ENCODE peak calls at places on chromosomes 5 and 9, in four cellular contexts. One of them, this sample, is unnamed.

GRCh38 chr5:95803271-95804148 is 19.0 kb downstream of the GLRX start:
- DNase-seq in SK-N-SH: no peak
- DNase-seq in neural progenitor cell: no peak
- DNase-seq in GM23338: no peak
- DNase-seq in this sample: no peak

GRCh38 chr9:136806631-136807201 is 1.0 kb upstream of the RABL6 start:
- DNase-seq in SK-N-SH: no peak
- DNase-seq in neural progenitor cell: no peak
- DNase-seq in GM23338: no peak
- DNase-seq in this sample: no peak

GRCh38 chr5:7827602-7828001 is 23.3 kb downstream of the CFAP90 start:
- DNase-seq in SK-N-SH: peak; percentile 49
- DNase-seq in neural progenitor cell: no peak
- DNase-seq in GM23338: no peak
- DNase-seq in this sample: no peak

GRCh38 chr5:111509119-111509518 is 3.2 kb downstream of the STARD4 start:
- DNase-seq in SK-N-SH: no peak
- DNase-seq in neural progenitor cell: no peak
- DNase-seq in GM23338: no peak
- DNase-seq in this sample: no peak

GRCh38 chr9:90810686-90811085 is 9.1 kb downstream of the SYK start:
- DNase-seq in SK-N-SH: no peak
- DNase-seq in neural progenitor cell: no peak
- DNase-seq in GM23338: no peak
- DNase-seq in this sample: no peak

GRCh38 chr5:143177263-143177994 is 226.1 kb downstream of the NR3C1 start:
- DNase-seq in SK-N-SH: no peak
- DNase-seq in neural progenitor cell: no peak
- DNase-seq in GM23338: no peak
- DNase-seq in this sample: no peak

GRCh38 chr5:173774212-173774850 is 113.8 kb upstream of the CPEB4 start:
- DNase-seq in SK-N-SH: no peak
- DNase-seq in neural progenitor cell: no peak
- DNase-seq in GM23338: no peak
- DNase-seq in this sample: no peak

GRCh38 chr5:9851458-9851857 is 221.3 kb upstream of the TAS2R1 start:
- DNase-seq in SK-N-SH: peak; percentile 31
- DNase-seq in neural progenitor cell: peak; percentile 22
- DNase-seq in GM23338: no peak
- DNase-seq in this sample: no peak

GRCh38 chr9:6348766-6349165 is 20.6 kb downstream of the TPD52L3 start:
- DNase-seq in SK-N-SH: no peak
- DNase-seq in neural progenitor cell: no peak
- DNase-seq in GM23338: no peak
- DNase-seq in this sample: no peak

GRCh38 chr5:160173-160510 is 31.2 kb upstream of the LRRC14B start:
- DNase-seq in SK-N-SH: no peak
- DNase-seq in neural progenitor cell: no peak
- DNase-seq in GM23338: no peak
- DNase-seq in this sample: no peak

GRCh38 chr5:21236896-21237830 is 1249.2 kb upstream of the CDH18 start:
- DNase-seq in SK-N-SH: no peak
- DNase-seq in neural progenitor cell: no peak
- DNase-seq in GM23338: no peak
- DNase-seq in this sample: no peak

GRCh38 chr9:4553951-4554381 is 63.7 kb downstream of the SLC1A1 start:
- DNase-seq in SK-N-SH: no peak
- DNase-seq in neural progenitor cell: no peak
- DNase-seq in GM23338: no peak
- DNase-seq in this sample: no peak

GRCh38 chr5:76415855-76416254 is 12.8 kb downstream of the IQGAP2 start:
- DNase-seq in SK-N-SH: no peak
- DNase-seq in neural progenitor cell: no peak
- DNase-seq in GM23338: no peak
- DNase-seq in this sample: no peak

GRCh38 chr5:123785160-123786001 is 273.4 kb downstream of the CSNK1G3 start:
- DNase-seq in SK-N-SH: peak; percentile 27
- DNase-seq in neural progenitor cell: peak; percentile 5
- DNase-seq in GM23338: peak; percentile 17
- DNase-seq in this sample: no peak

GRCh38 chr9:76161546-76161945 is 232.7 kb downstream of the RFK start:
- DNase-seq in SK-N-SH: no peak
- DNase-seq in neural progenitor cell: no peak
- DNase-seq in GM23338: peak; percentile 4
- DNase-seq in this sample: no peak

GRCh38 chr9:104743377-104743985 is 4.0 kb upstream of the NIPSNAP3A start:
- DNase-seq in SK-N-SH: peak; percentile 59
- DNase-seq in neural progenitor cell: peak; percentile 54
- DNase-seq in GM23338: peak; percentile 67
- DNase-seq in this sample: peak; percentile 37

GRCh38 chr5:139438707-139439012 is 665 bp downstream of the DNAJC18 start:
- DNase-seq in SK-N-SH: no peak
- DNase-seq in neural progenitor cell: peak; percentile 8
- DNase-seq in GM23338: no peak
- DNase-seq in this sample: no peak

GRCh38 chr9:36190388-36191289 is at the start of gene CLTA:
- DNase-seq in SK-N-SH: peak; percentile 98
- DNase-seq in neural progenitor cell: peak; percentile 98
- DNase-seq in GM23338: peak; percentile 100
- DNase-seq in this sample: peak; percentile 97

GRCh38 chr5:178537467-178538381 is 52.5 kb downstream of the COL23A1 start:
- DNase-seq in SK-N-SH: no peak
- DNase-seq in neural progenitor cell: peak; percentile 58
- DNase-seq in GM23338: no peak
- DNase-seq in this sample: no peak

GRCh38 chr5:91378683-91379601 is 4.2 kb downstream of the ARRDC3 start:
- DNase-seq in SK-N-SH: no peak
- DNase-seq in neural progenitor cell: no peak
- DNase-seq in GM23338: peak; percentile 66
- DNase-seq in this sample: no peak

GRCh38 chr5:181181650-181182565 is 23.1 kb downstream of the TRIM7 start:
- DNase-seq in SK-N-SH: peak; percentile 71
- DNase-seq in neural progenitor cell: peak; percentile 87
- DNase-seq in GM23338: peak; percentile 92
- DNase-seq in this sample: peak; percentile 55

GRCh38 chr5:3382782-3383181 is 212.8 kb upstream of the IRX1 start:
- DNase-seq in SK-N-SH: no peak
- DNase-seq in neural progenitor cell: no peak
- DNase-seq in GM23338: no peak
- DNase-seq in this sample: no peak

GRCh38 chr9:88988796-88989641 is 2.2 kb upstream of the S1PR3 start:
- DNase-seq in SK-N-SH: no peak
- DNase-seq in neural progenitor cell: no peak
- DNase-seq in GM23338: no peak
- DNase-seq in this sample: peak; percentile 39

GRCh38 chr9:114285166-114285867 is 37.6 kb upstream of the ORM1 start:
- DNase-seq in SK-N-SH: peak; percentile 57
- DNase-seq in neural progenitor cell: peak; percentile 48
- DNase-seq in GM23338: no peak
- DNase-seq in this sample: no peak

GRCh38 chr5:27682600-27682999 is 644.2 kb upstream of the CDH9 start:
- DNase-seq in SK-N-SH: no peak
- DNase-seq in neural progenitor cell: peak; percentile 31
- DNase-seq in GM23338: peak; percentile 66
- DNase-seq in this sample: no peak

GRCh38 chr9:120353501-120353900 is 226.5 kb downstream of the CDK5RAP2 start:
- DNase-seq in SK-N-SH: no peak
- DNase-seq in neural progenitor cell: no peak
- DNase-seq in GM23338: no peak
- DNase-seq in this sample: no peak

GRCh38 chr5:178797101-178797521 is 62.6 kb upstream of the ZNF354B start:
- DNase-seq in SK-N-SH: no peak
- DNase-seq in neural progenitor cell: no peak
- DNase-seq in GM23338: no peak
- DNase-seq in this sample: no peak

GRCh38 chr5:139677404-139678282 is 29.5 kb downstream of the CXXC5 start:
- DNase-seq in SK-N-SH: peak; percentile 91
- DNase-seq in neural progenitor cell: peak; percentile 85
- DNase-seq in GM23338: peak; percentile 57
- DNase-seq in this sample: no peak

GRCh38 chr9:134413890-134414731 is 87.9 kb downstream of the RXRA start:
- DNase-seq in SK-N-SH: peak; percentile 76
- DNase-seq in neural progenitor cell: no peak
- DNase-seq in GM23338: no peak
- DNase-seq in this sample: no peak
- H3K4me2 ChIP-seq in SK-N-SH: peak overlapping the region; percentile 73
- H3K4me2 ChIP-seq in neural progenitor cell: no peak overlapping the region
- H3K4me2 ChIP-seq in GM23338: no peak overlapping the region
- H3K4me2 ChIP-seq in this sample: no peak overlapping the region

DNA sequence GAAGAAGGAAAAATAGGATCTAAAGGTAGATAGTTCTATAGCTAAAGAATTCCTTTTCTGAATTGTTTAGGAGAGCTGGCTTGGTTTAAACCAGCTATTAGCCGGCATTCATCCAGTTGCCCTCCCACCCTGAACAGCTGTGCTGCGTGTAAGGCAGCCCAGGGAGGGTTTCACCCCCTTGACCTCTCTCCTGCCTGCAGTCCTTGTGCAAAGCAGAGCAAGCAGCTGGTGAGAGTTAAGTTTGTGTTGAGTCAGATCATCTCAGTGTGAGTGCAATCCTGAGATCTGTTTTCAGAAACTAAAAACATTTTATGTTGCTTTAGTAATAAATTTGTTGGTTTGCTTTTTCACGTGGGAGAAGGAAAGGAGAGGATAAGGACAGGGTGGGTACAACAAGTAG is 13.0 kb downstream of the SLC25A25 start:
- DNase-seq in SK-N-SH: peak; percentile 44
- DNase-seq in neural progenitor cell: peak; percentile 81
- DNase-seq in GM23338: no peak
- DNase-seq in this sample: no peak
- H3K4me2 ChIP-seq in SK-N-SH: peak overlapping the region; percentile 23
- H3K4me2 ChIP-seq in neural progenitor cell: peak overlapping the region; percentile 23
- H3K4me2 ChIP-seq in GM23338: no peak overlapping the region
- H3K4me2 ChIP-seq in this sample: no peak overlapping the region

DNA sequence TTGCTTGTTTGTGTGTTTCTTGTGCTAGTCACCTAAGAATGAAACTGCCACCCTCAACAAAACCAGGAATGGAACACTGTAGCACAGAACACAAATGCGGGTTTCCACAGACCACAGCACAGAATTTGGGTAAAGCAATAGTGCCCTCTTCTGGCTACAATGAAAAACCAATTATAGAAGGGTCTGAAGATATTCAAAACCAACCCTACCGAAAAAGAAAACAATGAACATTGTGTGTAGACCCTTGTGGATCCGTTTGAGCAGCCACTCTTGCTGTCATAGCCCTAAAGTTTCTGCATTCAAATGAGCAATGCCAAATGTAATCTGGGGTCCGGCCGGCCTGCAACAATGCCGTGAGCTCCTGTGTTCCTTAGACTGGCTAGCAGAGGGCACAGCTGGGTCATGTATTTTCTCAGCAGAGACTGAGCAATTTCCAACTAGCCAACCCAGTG is 8.3 kb upstream of the ENC1 start:
- DNase-seq in SK-N-SH: peak; percentile 69
- DNase-seq in neural progenitor cell: peak; percentile 81
- DNase-seq in GM23338: peak; percentile 72
- DNase-seq in this sample: peak; percentile 32
- H3K4me2 ChIP-seq in SK-N-SH: no peak overlapping the region
- H3K4me2 ChIP-seq in neural progenitor cell: peak overlapping the region; percentile 49
- H3K4me2 ChIP-seq in GM23338: no peak overlapping the region
- H3K4me2 ChIP-seq in this sample: no peak overlapping the region

GRCh38 chr5:75245023-75245422 is 8.3 kb upstream of the ANKRD31 start:
- DNase-seq in SK-N-SH: no peak
- DNase-seq in neural progenitor cell: no peak
- DNase-seq in GM23338: no peak
- DNase-seq in this sample: no peak
- H3K4me2 ChIP-seq in SK-N-SH: no peak overlapping the region
- H3K4me2 ChIP-seq in neural progenitor cell: no peak overlapping the region
- H3K4me2 ChIP-seq in GM23338: no peak overlapping the region
- H3K4me2 ChIP-seq in this sample: no peak overlapping the region

GRCh38 chr5:166074839-166075481 is 2216.5 kb upstream of the WWC1 start:
- DNase-seq in SK-N-SH: no peak
- DNase-seq in neural progenitor cell: peak; percentile 48
- DNase-seq in GM23338: peak; percentile 74
- DNase-seq in this sample: no peak
- H3K4me2 ChIP-seq in SK-N-SH: no peak overlapping the region
- H3K4me2 ChIP-seq in neural progenitor cell: peak overlapping the region; percentile 66
- H3K4me2 ChIP-seq in GM23338: peak overlapping the region; percentile 45
- H3K4me2 ChIP-seq in this sample: no peak overlapping the region